ENCODE peak calls at places on chromosomes 4 and X, in six cellular contexts. One of them, this sample, is unnamed.

GRCh38 chr4:114813961-114814360 is 215.4 kb downstream of the UGT8 start:
- DNase-seq in GM04504: no peak
- DNase-seq in head of caudate nucleus: no peak
- DNase-seq in neural progenitor cell: no peak
- DNase-seq in HEK293T: no peak
- DNase-seq in activated CD4-positive, CD25-positive, alpha-beta regulatory T cell: no peak
- DNase-seq in this sample: no peak

GRCh38 chrX:42797646-42798045 is 19.7 kb upstream of the PPP1R2C start:
- DNase-seq in head of caudate nucleus: no peak
- DNase-seq in HEK293T: no peak
- DNase-seq in activated CD4-positive, CD25-positive, alpha-beta regulatory T cell: no peak
- DNase-seq in neural progenitor cell: no peak
- DNase-seq in GM04504: no peak
- DNase-seq in this sample: no peak

GRCh38 chrX:132815643-132816042 is 142.8 kb downstream of the HS6ST2 start:
- DNase-seq in GM04504: no peak
- DNase-seq in HEK293T: no peak
- DNase-seq in head of caudate nucleus: no peak
- DNase-seq in neural progenitor cell: no peak
- DNase-seq in activated CD4-positive, CD25-positive, alpha-beta regulatory T cell: no peak
- DNase-seq in this sample: no peak

GRCh38 chrX:1529328-1529727 is 7.7 kb downstream of the P2RY8 start:
- DNase-seq in GM04504: no peak
- DNase-seq in activated CD4-positive, CD25-positive, alpha-beta regulatory T cell: no peak
- DNase-seq in neural progenitor cell: no peak
- DNase-seq in head of caudate nucleus: no peak
- DNase-seq in HEK293T: no peak
- DNase-seq in this sample: no peak

GRCh38 chr4:15158410-15159091 is 156.3 kb downstream of the CPEB2 start:
- DNase-seq in GM04504: no peak
- DNase-seq in head of caudate nucleus: no peak
- DNase-seq in activated CD4-positive, CD25-positive, alpha-beta regulatory T cell: no peak
- DNase-seq in neural progenitor cell: peak
- DNase-seq in HEK293T: no peak
- DNase-seq in this sample: no peak

GRCh38 chr4:2359591-2360390 is 58.7 kb downstream of the ZFYVE28 start:
- DNase-seq in GM04504: no peak
- DNase-seq in HEK293T: no peak
- DNase-seq in activated CD4-positive, CD25-positive, alpha-beta regulatory T cell: no peak
- DNase-seq in neural progenitor cell: no peak
- DNase-seq in head of caudate nucleus: no peak
- DNase-seq in this sample: no peak

GRCh38 chrX:23901805-23902204 is 5.9 kb downstream of the APOO start:
- DNase-seq in HEK293T: peak
- DNase-seq in GM04504: no peak
- DNase-seq in head of caudate nucleus: peak
- DNase-seq in activated CD4-positive, CD25-positive, alpha-beta regulatory T cell: no peak
- DNase-seq in neural progenitor cell: peak
- DNase-seq in this sample: peak

GRCh38 chr4:98673978-98674377 is 15.6 kb upstream of the TSPAN5 start:
- DNase-seq in neural progenitor cell: no peak
- DNase-seq in head of caudate nucleus: no peak
- DNase-seq in activated CD4-positive, CD25-positive, alpha-beta regulatory T cell: no peak
- DNase-seq in HEK293T: no peak
- DNase-seq in GM04504: no peak
- DNase-seq in this sample: no peak

GRCh38 chr4:89410687-89411086 is 103.1 kb upstream of the GPRIN3 start:
- DNase-seq in activated CD4-positive, CD25-positive, alpha-beta regulatory T cell: no peak
- DNase-seq in head of caudate nucleus: peak
- DNase-seq in GM04504: no peak
- DNase-seq in neural progenitor cell: peak
- DNase-seq in HEK293T: no peak
- DNase-seq in this sample: no peak

GRCh38 chrX:115367455-115367854 is 77.9 kb downstream of the LUZP4 start:
- DNase-seq in activated CD4-positive, CD25-positive, alpha-beta regulatory T cell: no peak
- DNase-seq in head of caudate nucleus: peak
- DNase-seq in HEK293T: no peak
- DNase-seq in GM04504: peak
- DNase-seq in neural progenitor cell: no peak
- DNase-seq in this sample: no peak

GRCh38 chr4:26330946-26331345 is 10.1 kb downstream of the RBPJ start:
- DNase-seq in HEK293T: no peak
- DNase-seq in head of caudate nucleus: no peak
- DNase-seq in activated CD4-positive, CD25-positive, alpha-beta regulatory T cell: no peak
- DNase-seq in neural progenitor cell: peak
- DNase-seq in GM04504: no peak
- DNase-seq in this sample: no peak

GRCh38 chrX:154750301-154751120 is at the start of gene GAB3:
- DNase-seq in HEK293T: peak
- DNase-seq in neural progenitor cell: peak
- DNase-seq in activated CD4-positive, CD25-positive, alpha-beta regulatory T cell: no peak
- DNase-seq in GM04504: no peak
- DNase-seq in head of caudate nucleus: no peak
- DNase-seq in this sample: no peak

GRCh38 chr4:147019061-147019460 is 73.4 kb upstream of the TTC29 start:
- DNase-seq in HEK293T: peak
- DNase-seq in head of caudate nucleus: peak
- DNase-seq in activated CD4-positive, CD25-positive, alpha-beta regulatory T cell: peak
- DNase-seq in neural progenitor cell: peak
- DNase-seq in GM04504: peak
- DNase-seq in this sample: peak

GRCh38 chrX:124455966-124456365 is 109.6 kb downstream of the SH2D1A start:
- DNase-seq in neural progenitor cell: no peak
- DNase-seq in GM04504: no peak
- DNase-seq in activated CD4-positive, CD25-positive, alpha-beta regulatory T cell: no peak
- DNase-seq in head of caudate nucleus: no peak
- DNase-seq in HEK293T: no peak
- DNase-seq in this sample: no peak

GRCh38 chr4:23268072-23268771 is 575.5 kb downstream of the GBA3 start:
- DNase-seq in head of caudate nucleus: no peak
- DNase-seq in GM04504: no peak
- DNase-seq in activated CD4-positive, CD25-positive, alpha-beta regulatory T cell: no peak
- DNase-seq in HEK293T: no peak
- DNase-seq in neural progenitor cell: no peak
- DNase-seq in this sample: no peak

GRCh38 chr4:8523175-8523574 is 57.0 kb upstream of the GPR78 start:
- DNase-seq in GM04504: no peak
- DNase-seq in head of caudate nucleus: no peak
- DNase-seq in HEK293T: no peak
- DNase-seq in neural progenitor cell: no peak
- DNase-seq in activated CD4-positive, CD25-positive, alpha-beta regulatory T cell: no peak
- DNase-seq in this sample: no peak